ENCODE peak calls at places on chromosome 3, in seven cellular contexts. L, X, U, H, N, M and F are unnamed samples. For H3K36me3, the result is how much of the 10 kb centered on the place peaks cover.

GRCh38 chr3:123511084-123511483 is 62.2 kb upstream of the ADCY5 start:
- DNase-seq in N (no peak), U (no peak), L (no peak), M (no peak), X (no peak), H (no peak), F (no peak)

GRCh38 chr3:15241341-15241740 is 35.3 kb downstream of the CAPN7 start:
- DNase-seq in L (peak), N (no peak), H (peak), U (peak), X (peak), M (no peak), F (peak)

GRCh38 chr3:140078940-140079339 is 144.0 kb downstream of the CLSTN2 start:
- DNase-seq in L (no peak), U (no peak), N (no peak), X (no peak), M (no peak), H (no peak), F (no peak)

GRCh38 chr3:35932995-35933394 is 293.7 kb downstream of the ARPP21 start:
- DNase-seq in M (no peak), X (no peak), H (no peak), N (no peak), L (peak), U (peak), F (no peak)

GRCh38 chr3:40240921-40241320 is 68.6 kb upstream of the EIF1B start:
- DNase-seq in U (no peak), M (no peak), H (no peak), L (no peak), X (peak), N (no peak), F (no peak)

GRCh38 chr3:53974314-53974713 is 82.7 kb upstream of the SELENOK start:
- DNase-seq in M (no peak), X (no peak), N (no peak), H (no peak), U (no peak), L (no peak), F (no peak)

GRCh38 chr3:173893066-173893465 is 495.5 kb downstream of the NLGN1 start:
- DNase-seq in L (peak), X (no peak), U (peak), N (no peak), M (no peak), H (no peak), F (no peak)

GRCh38 chr3:27253391-27253790 is 115.8 kb downstream of the NEK10 start:
- DNase-seq in M (no peak), X (no peak), N (no peak), L (no peak), U (no peak), H (no peak), F (no peak)

GRCh38 chr3:133274477-133274876 is 125.4 kb upstream of the BFSP2 start:
- DNase-seq in U (no peak), N (no peak), M (no peak), H (no peak), X (peak), L (no peak), F (no peak)

GRCh38 chr3:62604301-62604700 is 231.0 kb upstream of the FEZF2 start:
- DNase-seq in H (no peak), X (no peak), N (no peak), M (no peak), L (peak), U (peak), F (no peak)

GRCh38 chr3:11363732-11364131 is 91.5 kb downstream of the ATG7 start:
- DNase-seq in X (no peak), H (no peak), M (no peak), U (no peak), L (no peak), N (no peak), F (no peak)

GRCh38 chr3:11367116-11367781 is 95.1 kb downstream of the ATG7 start:
- DNase-seq in N (no peak), H (peak), M (peak), X (peak), L (peak), U (peak), F (no peak)

GRCh38 chr3:11370134-11370533 is 97.9 kb downstream of the ATG7 start:
- DNase-seq in X (no peak), M (no peak), N (no peak), U (no peak), H (no peak), L (no peak), F (no peak)

GRCh38 chr3:11362600-11362999 is 90.4 kb downstream of the ATG7 start:
- DNase-seq in L (no peak), H (no peak), M (no peak), N (peak), U (peak), X (no peak), F (no peak)

DNA sequence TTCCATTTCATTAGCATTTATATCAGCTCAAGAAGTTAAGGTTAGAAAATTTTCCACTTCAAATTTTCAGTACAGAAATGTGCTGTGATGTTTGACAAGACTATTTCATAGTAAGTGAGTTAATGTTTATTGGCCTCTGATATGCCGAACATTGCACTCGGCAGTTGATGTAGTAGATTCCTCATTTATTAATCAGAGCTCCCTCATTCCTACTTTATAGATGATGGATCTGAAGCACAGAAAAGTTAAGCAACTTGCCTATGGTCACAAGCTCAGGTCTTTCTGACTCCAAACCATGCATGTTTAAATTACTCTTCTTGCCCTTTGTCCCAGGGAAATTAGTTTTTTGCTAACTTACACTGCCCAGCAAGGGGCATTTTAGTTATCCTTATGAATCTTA is 92.0 kb downstream of the ATG7 start:
- DNase-seq in N (no peak), H (no peak), X (no peak), U (peak), M (no peak), L (no peak), F (no peak)
- H3K36me3 ChIP-seq in N (half or more), H (under half), X (under half), U (under half), M (under half), L (under half), F (under half)

GRCh38 chr3:182484184-182484583 is 309.1 kb upstream of the ATP11B start:
- DNase-seq in H (no peak), L (no peak), N (no peak), U (no peak), X (peak), M (no peak), F (no peak)
- TF ChIP-seq EZH2phosphoT487 in H (no peak), L (no peak), N (no peak), U (no peak), X (no peak), M (no peak), F (no peak)

GRCh38 chr3:125512135-125512920 is 7.7 kb downstream of the SNX4 start:
- DNase-seq in U (peak), N (peak), M (no peak), L (peak), X (no peak), H (no peak), F (no peak)

GRCh38 chr3:125513490-125514115 is 6.4 kb downstream of the SNX4 start:
- DNase-seq in U (no peak), N (no peak), H (no peak), M (no peak), L (no peak), X (no peak), F (no peak)

GRCh38 chr3:125515421-125515820 is 4.6 kb downstream of the SNX4 start:
- DNase-seq in N (no peak), M (no peak), H (no peak), X (no peak), L (no peak), U (no peak), F (no peak)

GRCh38 chr3:125507128-125507527 is 12.9 kb downstream of the SNX4 start:
- DNase-seq in H (no peak), N (no peak), L (no peak), M (no peak), X (no peak), U (no peak), F (no peak)

DNA sequence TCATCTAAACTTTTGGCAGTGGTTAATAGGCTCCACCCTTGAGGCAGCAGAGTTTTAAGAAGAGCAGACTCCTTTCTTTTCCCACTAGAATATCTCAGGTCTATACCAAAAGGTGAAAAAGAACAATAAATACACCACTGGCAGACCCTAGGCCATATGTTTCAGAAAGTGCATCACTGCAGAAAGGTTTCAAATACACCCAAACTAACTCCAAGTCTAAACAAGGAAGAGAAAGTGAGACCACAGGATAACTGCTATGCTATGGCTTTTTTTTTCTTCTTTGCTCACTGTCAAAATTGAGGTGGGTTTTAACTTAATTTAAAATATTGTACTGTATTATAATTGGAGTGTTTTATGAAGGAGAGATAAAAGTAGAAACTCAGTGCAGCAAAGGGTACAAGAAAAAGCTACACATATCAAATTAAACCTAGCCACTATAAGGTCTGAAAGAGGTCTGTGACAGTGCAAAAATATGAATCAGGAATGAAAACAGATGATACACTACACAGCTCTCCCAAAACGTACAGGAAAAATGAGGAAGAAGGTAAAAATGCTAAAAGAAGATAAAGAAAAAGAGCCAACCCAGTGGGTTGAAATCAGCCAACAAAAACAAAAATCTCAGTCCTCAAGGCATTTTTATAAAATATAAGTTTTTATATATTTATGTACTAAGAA is 8.4 kb downstream of the SNX4 start:
- DNase-seq in H (no peak), X (no peak), N (peak), M (no peak), U (peak), L (no peak), F (no peak)
- H3K36me3 ChIP-seq in H (under half), X (under half), N (half or more), M (under half), U (under half), L (under half), F (half or more)

GRCh38 chr3:196140224-196140623 is 58.3 kb upstream of the TFRC start:
- DNase-seq in N (no peak), L (no peak), U (no peak), H (no peak), X (no peak), M (no peak), F (no peak)
- TF ChIP-seq EZH2phosphoT487 in N (no peak), L (no peak), U (no peak), H (no peak), X (no peak), M (no peak), F (no peak)

GRCh38 chr3:102018544-102018943 is 169.2 kb downstream of the NFKBIZ start:
- DNase-seq in H (no peak), U (no peak), M (no peak), N (no peak), L (no peak), X (no peak), F (no peak)

GRCh38 chr3:102017784-102018183 is 168.5 kb downstream of the NFKBIZ start:
- DNase-seq in L (no peak), H (no peak), N (no peak), M (no peak), U (no peak), X (no peak), F (no peak)

GRCh38 chr3:102024270-102024904 is 175.1 kb downstream of the NFKBIZ start:
- DNase-seq in H (no peak), N (no peak), U (no peak), X (no peak), L (no peak), M (no peak), F (no peak)

GRCh38 chr3:102016417-102016816 is 167.1 kb downstream of the NFKBIZ start:
- DNase-seq in U (no peak), M (no peak), N (no peak), X (no peak), H (no peak), L (no peak), F (no peak)

DNA sequence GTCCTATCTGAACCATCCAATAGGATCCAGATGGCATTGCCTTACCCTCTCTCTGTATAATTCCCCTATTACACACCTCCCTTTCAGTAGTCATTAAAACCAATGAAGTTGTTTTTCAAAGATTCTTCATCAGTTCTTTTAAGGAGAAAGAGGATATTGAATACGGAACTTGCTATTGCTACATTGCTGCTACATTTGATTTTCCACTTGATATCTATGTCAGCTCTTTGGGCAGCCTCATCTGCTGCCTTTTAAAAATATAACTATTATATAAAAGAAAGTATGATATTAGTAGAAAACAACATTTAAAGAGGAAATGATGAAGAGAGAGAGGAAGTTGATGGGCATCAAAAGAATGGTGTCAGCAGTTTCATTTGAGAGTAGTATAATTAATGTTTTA is 171.4 kb downstream of the NFKBIZ start:
- DNase-seq in M (no peak), U (no peak), L (no peak), H (no peak), X (no peak), N (no peak), F (no peak)
- H3K36me3 ChIP-seq in M (under half), U (under half), L (under half), H (under half), X (under half), N (under half), F (under half)

GRCh38 chr3:129795596-129795995 is 97.9 kb downstream of the TMCC1 start:
- DNase-seq in U (peak), X (peak), H (no peak), M (peak), N (no peak), L (peak), F (no peak)

GRCh38 chr3:129796146-129796545 is 97.4 kb downstream of the TMCC1 start:
- DNase-seq in H (no peak), M (no peak), L (no peak), N (no peak), U (no peak), X (no peak), F (no peak)

GRCh38 chr3:129793356-129793755 is 100.2 kb downstream of the TMCC1 start:
- DNase-seq in U (peak), H (peak), M (peak), X (no peak), L (peak), N (no peak), F (no peak)

GRCh38 chr3:129793947-129794318 is 99.6 kb downstream of the TMCC1 start:
- DNase-seq in X (peak), M (peak), U (peak), N (peak), L (no peak), H (peak), F (peak)

GRCh38 chr3:129794319-129795201 is 99.0 kb downstream of the TMCC1 start:
- DNase-seq in N (peak), L (peak), X (peak), U (peak), M (peak), H (peak), F (peak)
- TF ChIP-seq EZH2phosphoT487 in N (no peak), L (no peak), X (no peak), U (no peak), M (no peak), H (no peak), F (no peak)

GRCh38 chr3:9387322-9387655 is 10.1 kb upstream of the SETD5 start:
- DNase-seq in U (no peak), X (no peak), H (no peak), N (no peak), L (no peak), M (no peak), F (no peak)
- H3K36me3 ChIP-seq in U (half or more), X (under half), H (under half), N (half or more), L (half or more), M (under half), F (half or more)